ENCODE peak calls at places on chromosomes 5 and 9, in six cellular contexts. Q is endodermal cell; P is CD4-positive, alpha-beta T cell; S is cardiac fibroblast; X is cardiac muscle cell; A is AG09309. B is an unnamed sample.

GRCh38 chr5:117713585-117714198 is 1139.1 kb upstream of the SEMA6A start:
- DNase-seq in Q (peak), P (no peak), S (peak), X (peak), A (no peak), B (no peak)

GRCh38 chr9:4489919-4490704 is at the start of gene SLC1A1:
- DNase-seq in Q (peak), P (no peak), S (peak), X (peak), A (peak), B (peak)

GRCh38 chr9:7802666-7803065 is 3.1 kb upstream of the DMAC1 start:
- DNase-seq in Q (no peak), P (no peak), S (no peak), X (peak), A (no peak), B (no peak)

GRCh38 chr5:56829137-56829536 is 13.8 kb downstream of the MAP3K1 start:
- DNase-seq in Q (no peak), P (peak), S (no peak), X (no peak), A (no peak), B (no peak)

GRCh38 chr5:851076-851475 is 290 bp upstream of the ZDHHC11 start:
- DNase-seq in Q (no peak), P (no peak), S (no peak), X (no peak), A (no peak), B (no peak)

GRCh38 chr5:114148253-114148652 is 213.6 kb upstream of the KCNN2 start:
- DNase-seq in Q (no peak), P (no peak), S (no peak), X (no peak), A (no peak), B (no peak)

GRCh38 chr5:151675225-151675955 is 11.3 kb downstream of the SPARC start:
- DNase-seq in Q (no peak), P (no peak), S (peak), X (peak), A (no peak), B (no peak)

GRCh38 chr9:117555964-117556629 is 141.2 kb upstream of the ASTN2 start:
- DNase-seq in Q (peak), P (no peak), S (peak), X (peak), A (no peak), B (no peak)

GRCh38 chr5:145797336-145797735 is 37.8 kb downstream of the PRELID2 start:
- DNase-seq in Q (no peak), P (no peak), S (peak), X (peak), A (no peak), B (no peak)

GRCh38 chr5:850511-851006 is at the start of gene ZDHHC11:
- DNase-seq in Q (no peak), P (no peak), S (no peak), X (no peak), A (no peak), B (no peak)

GRCh38 chr5:66066826-66067225 is 77.3 kb upstream of the SREK1 start:
- DNase-seq in Q (no peak), P (no peak), S (no peak), X (no peak), A (no peak), B (no peak)

GRCh38 chr9:133506653-133507038 is 18.1 kb downstream of the MYMK start:
- DNase-seq in Q (no peak), P (no peak), S (peak), X (peak), A (peak), B (no peak)

GRCh38 chr5:36724429-36725332 is 118.3 kb downstream of the SLC1A3 start:
- DNase-seq in Q (peak), P (peak), S (no peak), X (no peak), A (no peak), B (no peak)

GRCh38 chr9:133528887-133529262 is 4.1 kb upstream of the MYMK start:
- DNase-seq in Q (peak), P (no peak), S (no peak), X (no peak), A (no peak), B (no peak)

GRCh38 chr9:134936021-134936761 is 18.5 kb upstream of the FCN1 start:
- DNase-seq in Q (no peak), P (no peak), S (no peak), X (no peak), A (no peak), B (no peak)

GRCh38 chr9:77221431-77221830 is 44.1 kb downstream of the VPS13A start:
- DNase-seq in Q (no peak), P (no peak), S (no peak), X (no peak), A (no peak), B (no peak)

GRCh38 chr5:167642779-167643517 is 648.5 kb upstream of the WWC1 start:
- DNase-seq in Q (no peak), P (no peak), S (peak), X (peak), A (peak), B (no peak)

GRCh38 chr9:128244443-128245226 is 31.2 kb downstream of the GOLGA2 start:
- DNase-seq in Q (peak), P (no peak), S (peak), X (peak), A (peak), B (no peak)

GRCh38 chr5:103476776-103477175 is 85.8 kb downstream of the NUDT12 start:
- DNase-seq in Q (no peak), P (no peak), S (no peak), X (no peak), A (no peak), B (no peak)

GRCh38 chr5:137488516-137488915 is 10.6 kb downstream of the SPOCK1 start:
- DNase-seq in Q (no peak), P (no peak), S (no peak), X (no peak), A (no peak), B (no peak)

GRCh38 chr9:135490166-135490870 is 10.2 kb upstream of the MRPS2 start:
- DNase-seq in Q (no peak), P (no peak), S (no peak), X (no peak), A (no peak), B (no peak)

GRCh38 chr5:157575096-157575872 is at the start of gene ADAM19:
- DNase-seq in Q (no peak), P (no peak), S (peak), X (peak), A (no peak), B (no peak)

GRCh38 chr5:146475190-146475801 is 28.2 kb downstream of the TCERG1 start:
- DNase-seq in Q (no peak), P (no peak), S (no peak), X (peak), A (no peak), B (no peak)

GRCh38 chr5:425714-426113 is 17.3 kb upstream of the EXOC3 start:
- DNase-seq in Q (no peak), P (no peak), S (peak), X (peak), A (no peak), B (no peak)

GRCh38 chr5:164672931-164673694 is 1167.7 kb downstream of the MAT2B start:
- DNase-seq in Q (no peak), P (no peak), S (peak), X (no peak), A (no peak), B (no peak)

GRCh38 chr9:114339130-114339908 is 9.7 kb downstream of the ORM2 start:
- DNase-seq in Q (peak), P (peak), S (peak), X (peak), A (no peak), B (peak)

GRCh38 chr5:34655354-34655991 is 655 bp upstream of the RAI14 start:
- DNase-seq in Q (peak), P (peak), S (peak), X (peak), A (peak), B (no peak)

GRCh38 chr5:141149812-141150211 is at the start of gene PCDHB6:
- DNase-seq in Q (peak), P (no peak), S (peak), X (peak), A (no peak), B (no peak)

GRCh38 chr9:135224921-135225541 is 137.6 kb downstream of the OLFM1 start:
- DNase-seq in Q (no peak), P (no peak), S (no peak), X (no peak), A (no peak), B (no peak)

GRCh38 chr9:121830441-121831140 is 179.2 kb downstream of the DAB2IP start:
- DNase-seq in Q (peak), P (no peak), S (no peak), X (no peak), A (no peak), B (no peak)

GRCh38 chr9:4301302-4301701 is 1.4 kb upstream of the GLIS3 start:
- DNase-seq in Q (no peak), P (no peak), S (peak), X (peak), A (peak), B (no peak)

GRCh38 chr9:127926961-127927456 is 3.6 kb downstream of the PIP5KL1 start:
- DNase-seq in Q (no peak), P (no peak), S (no peak), X (no peak), A (no peak), B (no peak)

GRCh38 chr9:114968710-114969109 is 38.3 kb upstream of the TNFSF8 start:
- DNase-seq in Q (peak), P (no peak), S (peak), X (peak), A (no peak), B (no peak)

GRCh38 chr9:32525506-32525905 is 490 bp downstream of the RIGI start:
- DNase-seq in Q (no peak), P (no peak), S (peak), X (peak), A (no peak), B (no peak)

GRCh38 chr9:32526042-32526706 is at the start of gene RIGI:
- DNase-seq in Q (peak), P (peak), S (peak), X (peak), A (peak), B (peak)

GRCh38 chr9:32524558-32525461 is 1.2 kb downstream of the RIGI start:
- DNase-seq in Q (peak), P (no peak), S (peak), X (peak), A (no peak), B (no peak)

GRCh38 chr9:32523910-32524309 is 2.1 kb downstream of the RIGI start:
- DNase-seq in Q (no peak), P (no peak), S (no peak), X (no peak), A (no peak), B (no peak)

GRCh38 chr9:32526707-32527048 is 682 bp upstream of the RIGI start:
- DNase-seq in Q (no peak), P (no peak), S (no peak), X (no peak), A (no peak), B (no peak)
- TF ChIP-seq CTCF in Q (no peak), P (no peak), S (no peak), X (no peak), A (no peak), B (no peak)

GRCh38 chr5:179276838-179277395 is 68.3 kb downstream of the ADAMTS2 start:
- DNase-seq in Q (no peak), P (no peak), S (no peak), X (no peak), A (no peak), B (no peak)
- TF ChIP-seq CTCF in Q (peak), P (no peak), S (peak), X (peak), A (peak), B (no peak)

GRCh38 chr9:106648799-106649198 is 214.2 kb upstream of the ZNF462 start:
- DNase-seq in Q (no peak), P (no peak), S (peak), X (peak), A (no peak), B (no peak)
- TF ChIP-seq CTCF in Q (peak), P (no peak), S (peak), X (peak), A (peak), B (no peak)

GRCh38 chr9:87884578-87885459 is 2.1 kb downstream of the SPATA31E1 start:
- DNase-seq in Q (no peak), P (no peak), S (no peak), X (no peak), A (no peak), B (no peak)

GRCh38 chr9:87883274-87883673 is 597 bp downstream of the SPATA31E1 start:
- DNase-seq in Q (peak), P (no peak), S (no peak), X (no peak), A (no peak), B (no peak)

GRCh38 chr9:87882627-87883026 is at the start of gene SPATA31E1:
- DNase-seq in Q (peak), P (no peak), S (no peak), X (no peak), A (no peak), B (no peak)

GRCh38 chr9:87885484-87886189 is 3.0 kb downstream of the SPATA31E1 start:
- DNase-seq in Q (no peak), P (no peak), S (no peak), X (no peak), A (no peak), B (no peak)

DNA sequence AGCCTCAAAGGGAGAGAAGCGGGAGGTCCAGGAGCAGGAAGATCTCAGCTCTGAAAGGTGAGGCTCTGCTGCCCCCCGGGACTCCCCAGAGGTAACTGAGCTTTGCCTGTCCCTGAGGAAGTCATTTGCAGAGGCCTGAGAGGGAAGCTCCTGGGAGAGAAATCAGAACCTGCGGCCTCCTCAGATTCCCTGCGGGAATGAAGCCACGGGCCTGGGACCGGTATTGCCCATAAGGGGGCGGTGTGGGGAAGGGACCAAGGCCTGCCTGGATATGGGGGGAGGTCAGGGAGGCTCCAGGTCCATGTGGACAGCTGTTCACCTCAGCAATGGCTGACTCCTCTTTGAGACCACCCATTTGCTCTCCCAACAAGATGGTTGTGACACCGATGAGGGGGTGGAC is 1.3 kb downstream of the SPATA31E1 start:
- DNase-seq in Q (peak), P (no peak), S (no peak), X (no peak), A (no peak), B (no peak)
- TF ChIP-seq CTCF in Q (peak), P (no peak), S (no peak), X (peak), A (peak), B (no peak)

GRCh38 chr5:13276143-13276542 is 668.3 kb downstream of the DNAH5 start:
- DNase-seq in Q (no peak), P (no peak), S (no peak), X (no peak), A (no peak), B (no peak)

GRCh38 chr5:13278148-13278547 is 666.3 kb downstream of the DNAH5 start:
- DNase-seq in Q (no peak), P (no peak), S (no peak), X (no peak), A (no peak), B (no peak)
- TF ChIP-seq CTCF in Q (peak), P (no peak), S (peak), X (no peak), A (no peak), B (no peak)

GRCh38 chr5:28707706-28708105 is 1669.3 kb upstream of the CDH9 start:
- DNase-seq in Q (no peak), P (no peak), S (no peak), X (peak), A (no peak), B (no peak)

GRCh38 chr5:28708472-28708871 is 1670.1 kb upstream of the CDH9 start:
- DNase-seq in Q (no peak), P (no peak), S (no peak), X (no peak), A (no peak), B (no peak)

GRCh38 chr5:28714887-28715286 is 1676.5 kb upstream of the CDH9 start:
- DNase-seq in Q (no peak), P (no peak), S (no peak), X (no peak), A (no peak), B (no peak)

DNA sequence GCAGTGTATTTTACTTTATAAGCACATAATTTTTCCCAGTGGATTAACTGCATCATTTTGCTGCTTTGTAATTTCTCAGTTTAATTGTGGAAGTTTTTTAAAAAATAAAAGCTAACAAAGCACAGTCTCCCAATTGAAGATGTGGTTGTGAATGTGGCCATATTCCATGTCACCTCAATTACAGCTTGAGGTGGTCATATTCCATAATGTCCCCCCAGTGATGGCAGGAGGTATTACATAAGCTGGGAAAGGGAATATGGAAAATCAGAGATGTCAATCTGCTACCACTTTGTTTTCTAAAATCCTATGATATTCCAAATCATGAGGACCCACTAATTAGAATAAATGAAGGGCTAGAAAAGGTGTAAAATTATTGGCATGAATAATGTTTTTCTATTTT is 1672.0 kb upstream of the CDH9 start:
- DNase-seq in Q (no peak), P (no peak), S (no peak), X (no peak), A (no peak), B (no peak)
- TF ChIP-seq CTCF in Q (peak), P (no peak), S (no peak), X (no peak), A (no peak), B (no peak)

DNA sequence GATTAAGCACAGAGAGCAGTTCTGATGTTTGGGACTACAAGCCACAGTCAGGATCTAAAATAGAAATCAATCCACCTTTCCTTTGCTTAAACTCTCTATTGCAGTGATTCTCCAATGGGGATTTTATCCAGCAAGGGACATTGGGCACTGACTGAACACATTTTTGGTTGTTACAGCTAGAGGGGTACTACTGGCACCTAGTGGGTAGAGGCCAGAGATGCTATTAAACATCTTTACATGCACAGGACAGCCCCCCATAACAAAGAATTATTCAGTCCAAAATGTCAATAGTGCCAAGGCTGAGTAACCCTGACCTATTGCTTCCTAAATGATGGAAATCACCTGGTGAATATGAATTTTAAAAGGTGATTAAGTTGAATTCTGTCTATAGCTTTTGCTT is 12.0 kb downstream of the ZNF622 start:
- DNase-seq in Q (no peak), P (no peak), S (no peak), X (no peak), A (no peak), B (no peak)
- TF ChIP-seq CTCF in Q (peak), P (no peak), S (no peak), X (no peak), A (no peak), B (no peak)

GRCh38 chr9:5559659-5560058 is 49.3 kb downstream of the PDCD1LG2 start:
- DNase-seq in Q (no peak), P (no peak), S (no peak), X (no peak), A (no peak), B (no peak)

GRCh38 chr9:5554254-5554653 is 43.9 kb downstream of the PDCD1LG2 start:
- DNase-seq in Q (no peak), P (no peak), S (no peak), X (no peak), A (no peak), B (no peak)

GRCh38 chr9:5560439-5560838 is 50.1 kb downstream of the PDCD1LG2 start:
- DNase-seq in Q (no peak), P (no peak), S (no peak), X (no peak), A (no peak), B (no peak)

GRCh38 chr9:5556101-5556500 is 45.8 kb downstream of the PDCD1LG2 start:
- DNase-seq in Q (no peak), P (no peak), S (no peak), X (no peak), A (no peak), B (no peak)

DNA sequence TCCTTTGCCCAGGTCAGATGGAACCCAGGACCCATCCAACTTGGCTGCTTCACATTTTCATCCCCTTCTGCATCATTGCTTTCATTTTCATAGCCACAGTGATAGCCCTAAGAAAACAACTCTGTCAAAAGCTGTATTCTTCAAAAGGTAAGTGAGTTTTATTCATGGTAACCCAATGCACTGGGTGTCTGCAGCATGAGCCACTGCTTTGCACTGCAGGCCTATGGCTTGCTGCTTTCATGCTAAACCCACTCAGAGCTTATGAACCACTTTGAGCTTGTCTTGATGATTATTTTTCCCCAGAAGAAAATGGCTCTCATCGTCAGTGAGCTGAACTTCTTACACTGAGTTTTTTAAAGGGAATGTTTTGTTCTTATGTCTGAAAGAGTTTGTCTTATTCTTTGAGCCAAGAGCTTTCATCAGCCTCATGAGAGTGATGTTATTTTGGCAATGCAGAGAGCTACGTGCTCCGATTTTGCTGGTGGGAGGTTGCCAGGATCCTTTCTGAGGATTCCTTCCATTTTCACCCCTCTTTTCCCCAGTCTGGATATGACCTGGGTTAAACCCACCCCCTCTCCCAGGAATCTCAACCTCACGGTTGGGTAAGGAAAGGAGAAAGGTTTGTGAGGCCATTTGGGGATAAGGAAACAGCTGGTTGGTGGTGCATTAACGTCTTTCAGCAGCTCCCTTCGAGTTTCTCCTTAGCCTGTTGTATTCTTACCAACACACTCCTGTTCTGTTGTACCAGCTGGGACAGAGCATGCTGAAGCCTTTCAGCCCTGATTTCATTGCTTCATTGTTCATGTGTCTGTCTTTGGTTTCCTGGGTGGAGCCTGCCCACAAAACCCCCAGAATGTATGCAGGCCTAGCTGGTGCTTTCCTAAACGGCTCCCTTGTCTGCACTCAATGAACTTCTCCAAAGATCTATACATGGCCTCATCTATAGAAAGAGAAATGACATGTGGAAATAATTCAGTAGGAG is 47.6 kb downstream of the PDCD1LG2 start:
- DNase-seq in Q (no peak), P (peak), S (peak), X (peak), A (no peak), B (no peak)
- TF ChIP-seq CTCF in Q (no peak), P (no peak), S (no peak), X (no peak), A (no peak), B (no peak)